ENCODE peak calls at places on chromosomes 1 and 21, in nine cellular contexts. One of them, this sample, is unnamed.

GRCh38 chr21:16624468-16625102 is 888.3 kb upstream of the CXADR start:
- DNase-seq in astrocyte of the cerebellum: no peak
- DNase-seq in effector CD4-positive, alpha-beta T cell: no peak
- DNase-seq in CD8-positive, alpha-beta memory T cell: no peak
- DNase-seq in amniotic stem cell: no peak
- DNase-seq in CD8-positive, alpha-beta T cell: no peak
- DNase-seq in adipocyte: no peak
- DNase-seq in DMS 273 treated with DMSO at 0.1 percent for 48 hours: no peak
- DNase-seq in M059J: no peak
- DNase-seq in this sample: no peak

GRCh38 chr1:210244746-210245367 is 12.3 kb downstream of the SERTAD4 start:
- DNase-seq in DMS 273 treated with DMSO at 0.1 percent for 48 hours: no peak
- DNase-seq in CD8-positive, alpha-beta memory T cell: no peak
- DNase-seq in CD8-positive, alpha-beta T cell: no peak
- DNase-seq in adipocyte: peak
- DNase-seq in astrocyte of the cerebellum: no peak
- DNase-seq in M059J: peak
- DNase-seq in effector CD4-positive, alpha-beta T cell: no peak
- DNase-seq in amniotic stem cell: no peak
- DNase-seq in this sample: no peak

GRCh38 chr1:196873385-196873784 is 14.5 kb upstream of the CFHR4 start:
- DNase-seq in CD8-positive, alpha-beta memory T cell: no peak
- DNase-seq in astrocyte of the cerebellum: no peak
- DNase-seq in effector CD4-positive, alpha-beta T cell: no peak
- DNase-seq in M059J: no peak
- DNase-seq in amniotic stem cell: no peak
- DNase-seq in DMS 273 treated with DMSO at 0.1 percent for 48 hours: no peak
- DNase-seq in CD8-positive, alpha-beta T cell: no peak
- DNase-seq in adipocyte: no peak
- DNase-seq in this sample: no peak

GRCh38 chr1:47465605-47466004 is 27.8 kb downstream of the FOXD2 start:
- DNase-seq in adipocyte: no peak
- DNase-seq in DMS 273 treated with DMSO at 0.1 percent for 48 hours: no peak
- DNase-seq in CD8-positive, alpha-beta memory T cell: no peak
- DNase-seq in M059J: no peak
- DNase-seq in effector CD4-positive, alpha-beta T cell: no peak
- DNase-seq in astrocyte of the cerebellum: no peak
- DNase-seq in CD8-positive, alpha-beta T cell: no peak
- DNase-seq in amniotic stem cell: no peak
- DNase-seq in this sample: no peak

GRCh38 chr21:21845901-21846396 is 847.7 kb downstream of the NCAM2 start:
- DNase-seq in adipocyte: peak
- DNase-seq in M059J: no peak
- DNase-seq in CD8-positive, alpha-beta T cell: no peak
- DNase-seq in astrocyte of the cerebellum: no peak
- DNase-seq in CD8-positive, alpha-beta memory T cell: no peak
- DNase-seq in effector CD4-positive, alpha-beta T cell: no peak
- DNase-seq in amniotic stem cell: no peak
- DNase-seq in DMS 273 treated with DMSO at 0.1 percent for 48 hours: no peak
- DNase-seq in this sample: no peak

GRCh38 chr1:187794561-187794960 is 965.8 kb downstream of the PLA2G4A start:
- DNase-seq in amniotic stem cell: no peak
- DNase-seq in adipocyte: no peak
- DNase-seq in effector CD4-positive, alpha-beta T cell: no peak
- DNase-seq in DMS 273 treated with DMSO at 0.1 percent for 48 hours: no peak
- DNase-seq in CD8-positive, alpha-beta memory T cell: no peak
- DNase-seq in astrocyte of the cerebellum: no peak
- DNase-seq in CD8-positive, alpha-beta T cell: no peak
- DNase-seq in M059J: no peak
- DNase-seq in this sample: no peak

GRCh38 chr1:94004924-94005323 is 95.7 kb upstream of the GCLM start:
- DNase-seq in DMS 273 treated with DMSO at 0.1 percent for 48 hours: no peak
- DNase-seq in adipocyte: no peak
- DNase-seq in CD8-positive, alpha-beta memory T cell: no peak
- DNase-seq in astrocyte of the cerebellum: no peak
- DNase-seq in M059J: peak
- DNase-seq in effector CD4-positive, alpha-beta T cell: no peak
- DNase-seq in CD8-positive, alpha-beta T cell: no peak
- DNase-seq in amniotic stem cell: no peak
- DNase-seq in this sample: no peak

GRCh38 chr1:108049083-108049819 is 84.3 kb upstream of the VAV3 start:
- DNase-seq in astrocyte of the cerebellum: no peak
- DNase-seq in CD8-positive, alpha-beta memory T cell: no peak
- DNase-seq in amniotic stem cell: no peak
- DNase-seq in CD8-positive, alpha-beta T cell: no peak
- DNase-seq in adipocyte: peak
- DNase-seq in DMS 273 treated with DMSO at 0.1 percent for 48 hours: no peak
- DNase-seq in effector CD4-positive, alpha-beta T cell: peak
- DNase-seq in M059J: peak
- DNase-seq in this sample: no peak

GRCh38 chr1:36883315-36883949 is 150.9 kb downstream of the GRIK3 start:
- DNase-seq in astrocyte of the cerebellum: no peak
- DNase-seq in M059J: no peak
- DNase-seq in adipocyte: no peak
- DNase-seq in effector CD4-positive, alpha-beta T cell: no peak
- DNase-seq in amniotic stem cell: no peak
- DNase-seq in DMS 273 treated with DMSO at 0.1 percent for 48 hours: no peak
- DNase-seq in CD8-positive, alpha-beta T cell: peak
- DNase-seq in CD8-positive, alpha-beta memory T cell: no peak
- DNase-seq in this sample: no peak

GRCh38 chr1:38084113-38084512 is 37.5 kb upstream of the POU3F1 start:
- DNase-seq in astrocyte of the cerebellum: no peak
- DNase-seq in M059J: no peak
- DNase-seq in DMS 273 treated with DMSO at 0.1 percent for 48 hours: no peak
- DNase-seq in amniotic stem cell: no peak
- DNase-seq in CD8-positive, alpha-beta T cell: no peak
- DNase-seq in effector CD4-positive, alpha-beta T cell: no peak
- DNase-seq in CD8-positive, alpha-beta memory T cell: no peak
- DNase-seq in adipocyte: no peak
- DNase-seq in this sample: no peak